ENCODE peak calls at places on chromosome 22, in ten cellular contexts. N is breast epithelium, L is fibroblast of lung, S is fibroblast of mammary gland, B is mucosa of descending colon, Q is foreskin keratinocyte, K is GM13977, P is heart left ventricle, J is endothelial cell, X is body of pancreas. R is an unnamed sample.

GRCh38 chr22:33874206-33874605 is 46.1 kb downstream of the LARGE1 start:
- DNase-seq in L (no peak), N (no peak), P (no peak), J (no peak), Q (no peak), K (no peak), X (no peak), B (no peak), S (no peak), R (peak; percentile 51)

GRCh38 chr22:17303840-17304779 is 65.2 kb upstream of the CECR2 start:
- DNase-seq in N (no peak), J (no peak), S (no peak), L (no peak), P (no peak), X (no peak), K (peak; percentile 77), Q (no peak), B (no peak), R (no peak)

GRCh38 chr22:49979587-49980264 is 19.2 kb downstream of the PIM3 start:
- DNase-seq in L (peak; percentile 45), N (peak; percentile 37), S (peak; percentile 61), J (peak; percentile 34), P (peak; percentile 24), K (no peak), B (peak; percentile 49), X (no peak), Q (no peak), R (peak; percentile 57)

GRCh38 chr22:38240734-38241252 is 32.0 kb downstream of the TMEM184B start:
- DNase-seq in X (peak; percentile 61), Q (peak; percentile 79), J (peak; percentile 50), P (no peak), K (no peak), N (no peak), B (no peak), S (peak; percentile 87), L (peak; percentile 77), R (peak; percentile 67)

GRCh38 chr22:49776891-49777290 is 50.8 kb downstream of the BRD1 start:
- DNase-seq in Q (peak; percentile 23), K (peak; percentile 23), N (no peak), S (no peak), P (no peak), B (no peak), J (no peak), X (no peak), L (no peak), R (no peak)

GRCh38 chr22:33381531-33382406 is 323.6 kb upstream of the SYN3 start:
- DNase-seq in S (no peak), L (no peak), X (no peak), B (no peak), Q (no peak), P (no peak), N (no peak), K (no peak), J (no peak), R (no peak)

GRCh38 chr22:50696799-50697561 is 24.4 kb downstream of the SHANK3 start:
- DNase-seq in K (no peak), X (no peak), N (no peak), P (no peak), B (peak; percentile 41), J (no peak), Q (peak; percentile 10), L (peak; percentile 11), S (no peak), R (no peak)

GRCh38 chr22:38415561-38416321 is 39.3 kb downstream of the KCNJ4 start:
- DNase-seq in S (no peak), X (no peak), J (no peak), N (peak; percentile 41), Q (no peak), P (peak; percentile 70), B (peak; percentile 16), L (no peak), K (no peak), R (no peak)

GRCh38 chr22:50475652-50476002 is 792 bp upstream of the SBF1 start:
- DNase-seq in B (no peak), L (no peak), P (no peak), K (no peak), J (no peak), X (no peak), S (no peak), Q (no peak), N (no peak), R (no peak)

GRCh38 chr22:41934284-41935014 is 7.8 kb upstream of the TNFRSF13C start:
- DNase-seq in P (no peak), X (no peak), N (no peak), K (no peak), Q (no peak), J (no peak), L (no peak), B (no peak), S (no peak), R (no peak)

GRCh38 chr22:50009765-50010675 is 2.5 kb downstream of the IL17REL start:
- DNase-seq in J (peak; percentile 16), L (no peak), K (no peak), B (peak; percentile 26), P (peak; percentile 16), N (peak; percentile 67), X (no peak), Q (no peak), S (no peak), R (no peak)

GRCh38 chr22:42286205-42286604 is 15.8 kb upstream of the TCF20 start:
- DNase-seq in J (no peak), S (no peak), K (no peak), L (no peak), X (no peak), Q (no peak), N (no peak), B (no peak), P (no peak), R (no peak)

GRCh38 chr22:50705219-50705691 is 32.6 kb downstream of the SHANK3 start:
- DNase-seq in S (peak; percentile 32), Q (no peak), L (peak; percentile 72), X (peak; percentile 58), K (no peak), P (peak; percentile 69), J (peak; percentile 42), B (no peak), N (no peak), R (no peak)

GRCh38 chr22:39601180-39601535 is 30.6 kb downstream of the CACNA1I start:
- DNase-seq in S (no peak), P (no peak), X (no peak), N (no peak), L (no peak), Q (no peak), K (no peak), B (no peak), J (no peak), R (no peak)
- TF ChIP-seq CTCF in S (no peak), P (no peak), X (no peak), N (no peak), L (no peak), Q (no peak), K (no peak), B (no peak), J (no peak), R (no peak)

DNA sequence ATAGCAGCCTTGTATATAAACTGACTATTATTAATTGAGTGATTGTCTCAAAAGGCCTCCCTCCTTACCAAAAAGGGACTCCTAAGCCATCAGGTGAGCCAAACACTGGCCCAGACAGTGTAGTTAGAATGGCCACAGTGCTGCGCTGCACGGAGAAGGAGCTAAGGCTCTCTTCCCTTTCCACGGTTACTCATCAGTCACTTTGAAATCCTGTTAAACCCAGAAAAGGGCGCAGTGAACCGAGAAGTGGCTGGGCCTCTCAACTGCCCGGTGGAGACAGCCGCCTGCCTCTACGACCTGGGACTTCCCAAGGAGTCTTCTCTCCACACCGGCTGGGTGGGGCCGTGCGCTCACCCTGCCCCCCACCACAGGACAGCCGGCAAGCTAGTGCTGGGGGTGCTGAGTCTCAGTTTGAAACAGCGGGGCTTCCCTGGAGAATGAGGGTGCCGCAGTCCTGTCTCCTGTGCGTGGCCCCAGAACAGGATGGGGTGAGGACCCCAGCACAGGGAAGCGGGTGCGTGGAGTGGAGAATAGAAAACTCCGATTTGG is 1.3 kb downstream of the MYH9 start:
- DNase-seq in X (no peak), L (no peak), B (peak; percentile 78), P (no peak), K (peak; percentile 85), Q (no peak), J (no peak), S (no peak), N (no peak), R (peak; percentile 71)
- TF ChIP-seq CTCF in X (no peak), L (no peak), B (no peak), P (no peak), K (no peak), Q (peak; percentile 16), J (no peak), S (no peak), N (no peak), R (no peak)

DNA sequence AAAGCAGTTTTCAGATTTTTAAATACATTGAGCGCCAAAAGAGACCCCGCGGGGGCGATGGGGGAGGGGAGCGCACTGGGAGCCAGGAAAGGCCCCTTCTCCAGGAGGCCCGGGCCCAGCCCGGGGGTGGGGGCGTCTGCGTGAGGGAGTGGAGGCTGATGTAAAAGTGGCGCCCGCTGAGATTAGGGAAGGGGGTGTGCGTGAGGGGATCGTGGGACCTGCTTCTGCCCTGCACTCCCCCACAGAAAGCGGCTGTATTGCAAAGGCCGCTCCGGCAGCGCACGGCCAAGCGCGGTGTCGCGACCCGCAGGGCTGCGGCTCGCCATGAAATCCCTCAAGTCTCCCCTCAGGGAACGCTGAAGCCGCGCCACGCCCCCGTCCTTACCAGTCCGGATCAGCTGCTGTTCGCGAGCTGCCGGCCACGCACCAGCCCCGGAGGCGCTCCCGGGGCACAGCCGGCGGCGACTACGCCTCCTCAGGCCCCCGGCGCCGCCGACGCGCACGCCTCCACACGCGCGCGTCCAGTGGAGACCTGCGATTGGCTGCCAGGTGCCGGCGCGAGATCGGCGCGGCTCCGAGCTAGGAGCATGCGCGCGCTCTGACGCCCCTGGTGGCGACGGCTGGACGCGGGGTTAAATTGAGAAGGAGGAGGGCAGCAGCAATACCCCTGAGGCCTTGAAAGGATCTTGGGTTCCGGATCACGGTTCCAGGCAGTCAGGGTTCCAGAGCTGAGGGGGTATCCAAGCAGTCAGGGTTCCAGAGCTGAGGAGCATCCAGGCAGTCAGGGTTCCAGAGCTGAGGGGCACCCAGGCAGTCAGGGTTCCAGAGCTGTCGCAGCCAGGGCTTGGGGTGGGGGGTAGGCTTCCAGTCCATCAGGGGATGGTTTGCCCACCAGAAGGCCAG is at the start of gene ZNF280B:
- DNase-seq in N (no peak), Q (peak; percentile 12), B (peak; percentile 85), S (peak; percentile 79), K (peak; percentile 87), J (peak; percentile 89), L (peak; percentile 80), P (peak; percentile 46), X (peak; percentile 77), R (peak; percentile 79)
- TF ChIP-seq CTCF in N (no peak), Q (peak; percentile 72), B (peak; percentile 41), S (peak; percentile 49), K (peak; percentile 38), J (peak; percentile 69), L (peak; percentile 68), P (no peak), X (peak; percentile 66), R (peak; percentile 50)

DNA sequence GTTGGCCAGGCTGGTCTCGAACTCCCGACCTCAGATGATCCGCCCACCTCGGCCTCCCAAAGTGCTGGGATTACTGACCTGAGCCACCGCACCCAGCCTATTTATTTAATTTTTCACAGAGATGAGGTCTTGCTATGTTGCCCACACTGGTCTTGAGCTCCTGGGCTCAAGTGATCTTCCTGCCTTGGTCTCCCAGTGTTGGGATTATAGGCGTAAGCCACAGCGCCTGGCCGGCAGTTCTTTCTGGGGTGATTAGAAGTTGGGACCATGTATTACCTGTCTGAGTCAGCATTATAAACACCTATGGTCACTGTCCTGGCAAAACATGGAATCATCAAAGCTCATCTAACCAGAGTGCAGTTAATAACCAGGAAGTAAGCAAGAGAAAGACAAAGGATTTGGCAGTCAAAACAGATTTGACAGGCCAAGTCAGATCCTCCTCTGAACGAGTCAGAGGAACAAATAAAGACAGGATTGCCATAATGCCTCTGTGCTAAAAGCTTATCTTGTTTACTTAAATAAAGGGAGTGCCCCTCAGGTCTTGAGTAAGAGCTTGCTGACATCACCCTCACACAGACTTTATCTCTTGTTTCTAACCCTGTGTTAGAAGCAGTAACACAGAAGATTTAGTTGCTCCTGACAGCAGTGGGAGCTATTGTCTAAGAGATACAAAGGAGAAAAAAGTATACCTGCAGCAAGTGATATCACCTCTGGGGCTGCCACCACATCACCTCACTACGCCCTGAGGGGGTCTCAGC is 3.7 kb downstream of the SERPIND1 start:
- DNase-seq in P (no peak), Q (peak; percentile 83), S (peak; percentile 94), B (no peak), J (no peak), K (no peak), L (peak; percentile 92), N (no peak), X (peak; percentile 68), R (peak; percentile 43)
- TF ChIP-seq CTCF in P (no peak), Q (peak; percentile 65), S (no peak), B (no peak), J (no peak), K (no peak), L (no peak), N (no peak), X (peak; percentile 12), R (no peak)